ENCODE peak calls at places on chromosome 9, in six cellular contexts. R is Caki2, F is NCI-H2081 treated with DMSO at 0.1 percent for 48 hours, N is stromal cell of bone marrow, X is stomach, J is NCI-H1092. Q is an unnamed sample.

GRCh38 chr9:95029720-95030119 is 287.8 kb downstream of the FANCC start:
- DNase-seq in J (no peak), X (no peak), F (no peak), R (no peak), N (no peak), Q (no peak)

GRCh38 chr9:35518981-35519679 is 29.2 kb downstream of the RUSC2 start:
- DNase-seq in R (no peak), J (no peak), X (no peak), F (no peak), N (no peak), Q (peak)

GRCh38 chr9:26677965-26678745 is 214.4 kb downstream of the CAAP1 start:
- DNase-seq in J (no peak), X (no peak), F (no peak), N (no peak), R (no peak), Q (peak)

GRCh38 chr9:129285979-129286772 is 108.1 kb upstream of the IER5L start:
- DNase-seq in R (no peak), F (no peak), J (no peak), N (no peak), X (no peak), Q (no peak)

GRCh38 chr9:90961375-90961774 is 159.8 kb downstream of the SYK start:
- DNase-seq in X (no peak), N (peak), J (peak), F (no peak), R (peak), Q (peak)

GRCh38 chr9:127742435-127743088 is 7.5 kb upstream of the TOR2A start:
- DNase-seq in N (peak), J (no peak), F (no peak), R (peak), X (peak), Q (peak)

GRCh38 chr9:124000161-124000783 is 11.3 kb upstream of the LHX2 start:
- DNase-seq in R (no peak), F (no peak), X (no peak), N (no peak), J (no peak), Q (peak)

GRCh38 chr9:94812343-94812742 is 85.8 kb downstream of the AOPEP start:
- DNase-seq in J (no peak), R (peak), X (no peak), N (no peak), F (no peak), Q (peak)

GRCh38 chr9:116193636-116194035 is 40.0 kb downstream of the PAPPA start:
- DNase-seq in N (peak), X (no peak), J (no peak), R (no peak), F (no peak), Q (peak)

GRCh38 chr9:99868845-99869244 is 37.6 kb upstream of the STX17 start:
- DNase-seq in R (no peak), F (no peak), X (no peak), J (no peak), N (no peak), Q (no peak)

GRCh38 chr9:93280661-93281259 is 96.8 kb downstream of the WNK2 start:
- DNase-seq in J (no peak), F (no peak), X (no peak), R (no peak), N (no peak), Q (no peak)

GRCh38 chr9:127848756-127849504 is 5.5 kb downstream of the ENG start:
- DNase-seq in R (no peak), N (no peak), J (no peak), X (no peak), F (no peak), Q (no peak)

Q was measured in astrocyte of the hippocampus.